ENCODE peak calls at places on chromosome 22, in five cellular contexts. G is A549, R is transverse colon, W is AG10803, D is AG09309. Q is an unnamed sample.

GRCh38 chr22:17368144-17368726 is 1.0 kb upstream of the CECR2 start:
- DNase-seq in G (no peak), R (no peak), W (no peak), D (no peak), Q (no peak)

GRCh38 chr22:45965565-45965962 is 11.4 kb downstream of the WNT7B start:
- DNase-seq in G (no peak), R (no peak), W (no peak), D (no peak), Q (no peak)

GRCh38 chr22:36143066-36143815 is 17.3 kb downstream of the APOL3 start:
- DNase-seq in G (no peak), R (no peak), W (no peak), D (no peak), Q (no peak)

GRCh38 chr22:48490513-48491411 is 1336.9 kb downstream of the BRD1 start:
- DNase-seq in G (peak), R (no peak), W (no peak), D (no peak), Q (no peak)

GRCh38 chr22:46287873-46288751 is 8.6 kb upstream of the GTSE1 start:
- DNase-seq in G (no peak), R (peak), W (no peak), D (no peak), Q (peak)

GRCh38 chr22:35150163-35151107 is 84.5 kb downstream of the ISX start:
- DNase-seq in G (peak), R (peak), W (peak), D (no peak), Q (peak)

GRCh38 chr22:25475554-25476022 is 88.9 kb upstream of the GRK3 start:
- DNase-seq in G (no peak), R (no peak), W (peak), D (no peak), Q (no peak)

GRCh38 chr22:20441631-20442484 is 4.2 kb upstream of the SCARF2 start:
- DNase-seq in G (no peak), R (no peak), W (peak), D (no peak), Q (no peak)

GRCh38 chr22:46007848-46008261 is 30.9 kb upstream of the WNT7B start:
- DNase-seq in G (no peak), R (peak), W (peak), D (peak), Q (no peak)

GRCh38 chr22:35952576-35952975 is 76.0 kb downstream of the RBFOX2 start:
- DNase-seq in G (no peak), R (no peak), W (no peak), D (no peak), Q (no peak)

GRCh38 chr22:49660321-49660720 is 167.4 kb downstream of the BRD1 start:
- DNase-seq in G (no peak), R (no peak), W (no peak), D (no peak), Q (no peak)

GRCh38 chr22:45455621-45456020 is 42.1 kb downstream of the RIBC2 start:
- DNase-seq in G (no peak), R (no peak), W (peak), D (no peak), Q (no peak)

GRCh38 chr22:25334091-25334490 is 114.7 kb downstream of the CRYBB2 start:
- DNase-seq in G (no peak), R (peak), W (peak), D (no peak), Q (peak)

GRCh38 chr22:44605486-44605885 is 96.5 kb upstream of the PRR5 start:
- DNase-seq in G (no peak), R (no peak), W (no peak), D (no peak), Q (no peak)

GRCh38 chr22:19978748-19979147 is 37.1 kb upstream of the TXNRD2 start:
- DNase-seq in G (no peak), R (no peak), W (no peak), D (no peak), Q (no peak)

GRCh38 chr22:40829131-40829530 is 10.0 kb upstream of the SLC25A17 start:
- DNase-seq in G (no peak), R (no peak), W (no peak), D (no peak), Q (no peak)

GRCh38 chr22:48180631-48181030 is 1418.2 kb downstream of the TBC1D22A start:
- DNase-seq in G (no peak), R (no peak), W (no peak), D (no peak), Q (no peak)

GRCh38 chr22:50190182-50190951 is 4.7 kb downstream of the TRABD start:
- DNase-seq in G (peak), R (peak), W (peak), D (no peak), Q (peak)

GRCh38 chr22:49363526-49364230 is 464.0 kb downstream of the BRD1 start:
- DNase-seq in G (no peak), R (no peak), W (no peak), D (no peak), Q (no peak)

GRCh38 chr22:33210129-33210784 is 152.1 kb upstream of the SYN3 start:
- DNase-seq in G (peak), R (peak), W (peak), D (no peak), Q (peak)

GRCh38 chr22:28441720-28442263 is 237.8 kb downstream of the TTC28 start:
- DNase-seq in G (no peak), R (no peak), W (peak), D (no peak), Q (no peak)

GRCh38 chr22:49099496-49100124 is 728.1 kb downstream of the BRD1 start:
- DNase-seq in G (peak), R (no peak), W (peak), D (no peak), Q (no peak)

GRCh38 chr22:32474635-32475427 is at the start of gene FBXO7:
- DNase-seq in G (peak), R (peak), W (peak), D (peak), Q (peak)

GRCh38 chr22:35839811-35840739 is 122.4 kb downstream of the APOL5 start:
- DNase-seq in G (peak), R (peak), W (peak), D (peak), Q (peak)

GRCh38 chr22:44344407-44344806 is 31.7 kb upstream of the SHISAL1 start:
- DNase-seq in G (no peak), R (no peak), W (no peak), D (no peak), Q (no peak)

GRCh38 chr22:36194971-36195370 is 6.6 kb downstream of the APOL4 start:
- DNase-seq in G (peak), R (peak), W (peak), D (peak), Q (peak)

GRCh38 chr22:46846832-46847355 is 84.4 kb downstream of the TBC1D22A start:
- DNase-seq in G (no peak), R (no peak), W (no peak), D (no peak), Q (no peak)

GRCh38 chr22:19382240-19382639 is 49.3 kb downstream of the HIRA start:
- DNase-seq in G (no peak), R (no peak), W (no peak), D (no peak), Q (no peak)

GRCh38 chr22:19872779-19873137 is 18.1 kb upstream of the GNB1L start:
- DNase-seq in G (no peak), R (no peak), W (no peak), D (no peak), Q (no peak)

GRCh38 chr22:47372111-47372581 is 609.7 kb downstream of the TBC1D22A start:
- DNase-seq in G (no peak), R (no peak), W (no peak), D (no peak), Q (no peak)

GRCh38 chr22:44678245-44678979 is 23.6 kb upstream of the PRR5 start:
- DNase-seq in G (no peak), R (no peak), W (no peak), D (no peak), Q (no peak)

GRCh38 chr22:46262449-46263207 is 515 bp downstream of the PKDREJ start:
- DNase-seq in G (no peak), R (peak), W (peak), D (no peak), Q (no peak)

GRCh38 chr22:22786301-22787115 is 101.1 kb upstream of the IGLL5 start:
- DNase-seq in G (no peak), R (no peak), W (no peak), D (no peak), Q (no peak)

GRCh38 chr22:47534150-47535133 is 772.0 kb downstream of the TBC1D22A start:
- DNase-seq in G (no peak), R (no peak), W (no peak), D (no peak), Q (no peak)

GRCh38 chr22:35413624-35414023 is 13.7 kb downstream of the MCM5 start:
- DNase-seq in G (no peak), R (no peak), W (no peak), D (no peak), Q (no peak)

GRCh38 chr22:21051836-21052400 is 6.2 kb downstream of the LRRC74B start:
- DNase-seq in G (no peak), R (no peak), W (no peak), D (no peak), Q (peak)

GRCh38 chr22:36052505-36052941 is 23.9 kb upstream of the RBFOX2 start:
- DNase-seq in G (peak), R (no peak), W (peak), D (no peak), Q (peak)

GRCh38 chr22:37486224-37486845 is at the start of gene MFNG:
- DNase-seq in G (peak), R (peak), W (no peak), D (no peak), Q (peak)
- H3K4me3 ChIP-seq in G (no peak), R (peak), W (no peak), D (no peak), Q (peak)

GRCh38 chr22:30598986-30599385 is 7.3 kb upstream of the PES1 start:
- DNase-seq in G (no peak), R (no peak), W (no peak), D (no peak), Q (no peak)

GRCh38 chr22:30601464-30601863 is 5.5 kb upstream of the TCN2 start:
- DNase-seq in G (no peak), R (peak), W (no peak), D (no peak), Q (no peak)

GRCh38 chr22:30600925-30601324 is 6.0 kb upstream of the TCN2 start:
- DNase-seq in G (no peak), R (no peak), W (no peak), D (no peak), Q (no peak)

GRCh38 chr22:30604723-30605122 is 2.3 kb upstream of the TCN2 start:
- DNase-seq in G (no peak), R (no peak), W (no peak), D (no peak), Q (no peak)

DNA sequence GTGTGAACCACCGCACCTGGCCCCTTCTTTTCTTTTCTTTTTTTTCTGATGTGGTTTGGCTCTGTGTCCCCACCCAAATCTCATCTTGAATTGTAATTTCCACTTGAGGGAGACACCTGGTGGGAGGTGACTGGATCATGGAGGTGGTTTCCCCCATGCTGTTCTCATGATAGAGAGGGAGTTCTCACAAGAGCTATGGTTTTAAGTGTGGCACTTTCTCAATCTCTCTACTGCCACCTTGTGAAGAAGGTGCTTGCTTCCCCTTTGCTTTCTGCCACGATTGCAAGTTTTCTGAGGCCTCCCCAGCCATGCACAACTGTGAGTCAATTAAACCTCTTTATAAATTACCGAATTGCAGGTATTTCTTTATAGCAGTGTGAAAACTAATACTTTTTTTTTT is 4.9 kb upstream of the TCN2 start:
- DNase-seq in G (no peak), R (no peak), W (peak), D (no peak), Q (peak)
- TF ChIP-seq CTCF in G (peak), R (peak), W (peak), D (peak), Q (peak)

GRCh38 chr22:23926561-23926960 is 32.4 kb downstream of the MIF start:
- DNase-seq in G (no peak), R (no peak), W (no peak), D (no peak), Q (no peak)

GRCh38 chr22:23922921-23923320 is 28.7 kb downstream of the MIF start:
- DNase-seq in G (no peak), R (no peak), W (no peak), D (no peak), Q (no peak)

GRCh38 chr22:23925020-23925606 is 30.9 kb downstream of the MIF start:
- DNase-seq in G (no peak), R (no peak), W (no peak), D (no peak), Q (no peak)
- H3K4me3 ChIP-seq in G (no peak), R (no peak), W (no peak), D (no peak), Q (no peak)

GRCh38 chr22:42692239-42693054 is 28.2 kb downstream of the A4GALT start:
- DNase-seq in G (no peak), R (no peak), W (no peak), D (no peak), Q (peak)
- TF ChIP-seq CTCF in G (no peak), R (no peak), W (no peak), D (no peak), Q (peak)

GRCh38 chr22:42873361-42873760 is 16.3 kb upstream of the ARFGAP3 start:
- DNase-seq in G (no peak), R (no peak), W (no peak), D (no peak), Q (no peak)
- H3K4me3 ChIP-seq in G (no peak), R (no peak), W (no peak), D (no peak), Q (no peak)

DNA sequence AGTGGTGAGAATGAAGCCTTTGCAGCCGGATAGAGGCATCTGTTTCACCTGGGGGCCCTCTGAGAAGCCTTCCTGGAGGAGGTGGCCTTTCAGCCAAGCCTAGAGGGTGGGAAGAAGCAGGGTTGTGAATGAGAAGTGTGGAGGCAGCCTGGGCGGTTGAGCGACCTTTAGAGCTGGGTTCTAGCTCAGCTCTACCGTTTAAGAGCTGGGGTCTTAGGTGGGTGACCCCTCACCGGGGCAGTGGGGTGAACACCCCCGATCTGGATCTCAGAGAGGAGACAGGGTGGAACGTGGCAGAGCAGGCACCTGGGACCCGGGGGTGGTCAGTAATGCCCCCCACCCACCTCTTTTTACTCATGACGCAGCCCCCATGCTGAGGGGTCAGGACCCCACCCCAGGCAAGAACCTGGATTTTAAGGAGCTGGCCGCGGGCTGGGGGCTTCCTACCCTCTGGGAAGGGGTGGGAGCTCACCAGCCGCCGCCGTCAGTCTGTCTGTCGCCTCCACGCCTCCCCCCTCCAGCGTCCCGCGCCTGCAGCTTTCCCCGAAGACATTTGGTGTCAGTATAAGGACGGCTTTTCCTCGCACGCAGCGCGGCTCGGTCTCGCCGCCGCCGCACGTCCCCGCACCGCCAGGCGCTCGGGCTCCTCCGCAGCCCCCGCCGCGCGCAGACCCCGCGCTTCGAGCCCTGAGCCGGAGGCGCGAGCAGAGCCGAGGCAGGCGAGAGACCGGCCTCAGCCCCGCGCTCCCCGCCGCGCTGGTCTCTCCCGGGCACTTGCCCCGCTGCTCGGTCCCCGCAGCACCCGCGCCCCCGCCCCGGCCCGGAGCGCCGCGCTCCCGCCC is 13.4 kb upstream of the CACNA1I start:
- DNase-seq in G (peak), R (no peak), W (no peak), D (no peak), Q (no peak)
- TF ChIP-seq CTCF in G (peak), R (no peak), W (no peak), D (no peak), Q (no peak)

GRCh38 chr22:43269325-43270040 is 73.7 kb downstream of the SCUBE1 start:
- DNase-seq in G (no peak), R (no peak), W (no peak), D (no peak), Q (no peak)
- H3K4me3 ChIP-seq in G (no peak), R (no peak), W (no peak), D (no peak), Q (no peak)

GRCh38 chr22:38180841-38181452 is 683 bp downstream of the PLA2G6 start:
- DNase-seq in G (no peak), R (peak), W (no peak), D (no peak), Q (peak)
- TF ChIP-seq CTCF in G (no peak), R (no peak), W (no peak), D (no peak), Q (no peak)

GRCh38 chr22:38753894-38754246 is 1.9 kb downstream of the SUN2 start:
- DNase-seq in G (no peak), R (no peak), W (no peak), D (no peak), Q (no peak)
- H3K4me3 ChIP-seq in G (no peak), R (peak), W (peak), D (no peak), Q (peak)

GRCh38 chr22:27130949-27131745 is 473.8 kb downstream of the MIAT start:
- DNase-seq in G (no peak), R (no peak), W (no peak), D (no peak), Q (no peak)

GRCh38 chr22:27132400-27132799 is 475.0 kb downstream of the MIAT start:
- DNase-seq in G (no peak), R (no peak), W (no peak), D (no peak), Q (no peak)

GRCh38 chr22:27128461-27129080 is 471.2 kb downstream of the MIAT start:
- DNase-seq in G (no peak), R (no peak), W (peak), D (no peak), Q (no peak)

GRCh38 chr22:27125539-27125938 is 468.2 kb downstream of the MIAT start:
- DNase-seq in G (no peak), R (no peak), W (no peak), D (no peak), Q (no peak)

GRCh38 chr22:27129266-27129665 is 471.9 kb downstream of the MIAT start:
- DNase-seq in G (peak), R (no peak), W (peak), D (no peak), Q (no peak)
- TF ChIP-seq CTCF in G (no peak), R (no peak), W (no peak), D (no peak), Q (no peak)